ENCODE peak calls at places on chromosomes 16 and 17, in five cellular contexts. One of them, this sample, is unnamed.

GRCh38 chr17:22463110-22463850 is 771.0 kb downstream of the KCNJ18 start:
- DNase-seq in left cardiac atrium: no peak
- DNase-seq in activated T-cell treated with anti-CD3 and anti-CD28 coated beads for 1 hour: no peak
- DNase-seq in GM12865: no peak
- DNase-seq in GM23248: no peak
- DNase-seq in this sample: no peak

GRCh38 chr16:75860654-75861053 is 134.4 kb upstream of the CPHXL start:
- DNase-seq in left cardiac atrium: no peak
- DNase-seq in activated T-cell treated with anti-CD3 and anti-CD28 coated beads for 1 hour: no peak
- DNase-seq in GM12865: no peak
- DNase-seq in GM23248: no peak
- DNase-seq in this sample: peak

GRCh38 chr16:31879937-31880321 is 6.3 kb downstream of the ZNF267 start:
- DNase-seq in left cardiac atrium: no peak
- DNase-seq in activated T-cell treated with anti-CD3 and anti-CD28 coated beads for 1 hour: no peak
- DNase-seq in GM12865: no peak
- DNase-seq in GM23248: no peak
- DNase-seq in this sample: no peak

GRCh38 chr17:47869114-47869513 is 18.2 kb upstream of the SP6 start:
- DNase-seq in left cardiac atrium: no peak
- DNase-seq in activated T-cell treated with anti-CD3 and anti-CD28 coated beads for 1 hour: no peak
- DNase-seq in GM12865: no peak
- DNase-seq in GM23248: no peak
- DNase-seq in this sample: no peak

GRCh38 chr16:27404163-27404823 is 2.3 kb downstream of the IL21R start:
- DNase-seq in left cardiac atrium: no peak
- DNase-seq in activated T-cell treated with anti-CD3 and anti-CD28 coated beads for 1 hour: no peak
- DNase-seq in GM12865: peak
- DNase-seq in GM23248: no peak
- DNase-seq in this sample: no peak

GRCh38 chr16:72530434-72530833 is 358.5 kb upstream of the PMFBP1 start:
- DNase-seq in left cardiac atrium: no peak
- DNase-seq in activated T-cell treated with anti-CD3 and anti-CD28 coated beads for 1 hour: no peak
- DNase-seq in GM12865: peak
- DNase-seq in GM23248: peak
- DNase-seq in this sample: peak

GRCh38 chr16:84683691-84684591 is 15.9 kb upstream of the USP10 start:
- DNase-seq in left cardiac atrium: no peak
- DNase-seq in activated T-cell treated with anti-CD3 and anti-CD28 coated beads for 1 hour: no peak
- DNase-seq in GM12865: no peak
- DNase-seq in GM23248: no peak
- DNase-seq in this sample: no peak

GRCh38 chr16:26830716-26831115 is 236.0 kb upstream of the C16orf82 start:
- DNase-seq in left cardiac atrium: no peak
- DNase-seq in activated T-cell treated with anti-CD3 and anti-CD28 coated beads for 1 hour: no peak
- DNase-seq in GM12865: no peak
- DNase-seq in GM23248: no peak
- DNase-seq in this sample: peak

GRCh38 chr16:901715-902601 is 68.8 kb downstream of the LMF1 start:
- DNase-seq in left cardiac atrium: no peak
- DNase-seq in activated T-cell treated with anti-CD3 and anti-CD28 coated beads for 1 hour: no peak
- DNase-seq in GM12865: no peak
- DNase-seq in GM23248: no peak
- DNase-seq in this sample: no peak

GRCh38 chr17:39969375-39969774 is 6.6 kb downstream of the GSDMA start:
- DNase-seq in left cardiac atrium: no peak
- DNase-seq in activated T-cell treated with anti-CD3 and anti-CD28 coated beads for 1 hour: no peak
- DNase-seq in GM12865: no peak
- DNase-seq in GM23248: no peak
- DNase-seq in this sample: no peak

GRCh38 chr17:65532491-65532890 is 29.0 kb downstream of the AXIN2 start:
- DNase-seq in left cardiac atrium: no peak
- DNase-seq in activated T-cell treated with anti-CD3 and anti-CD28 coated beads for 1 hour: no peak
- DNase-seq in GM12865: no peak
- DNase-seq in GM23248: no peak
- DNase-seq in this sample: no peak

GRCh38 chr16:692356-693108 is 2.3 kb upstream of the WDR24 start:
- DNase-seq in left cardiac atrium: no peak
- DNase-seq in activated T-cell treated with anti-CD3 and anti-CD28 coated beads for 1 hour: no peak
- DNase-seq in GM12865: no peak
- DNase-seq in GM23248: no peak
- DNase-seq in this sample: no peak

GRCh38 chr16:2150418-2151187 is 2.2 kb downstream of the RAB26 start:
- DNase-seq in left cardiac atrium: no peak
- DNase-seq in activated T-cell treated with anti-CD3 and anti-CD28 coated beads for 1 hour: no peak
- DNase-seq in GM12865: peak
- DNase-seq in GM23248: no peak
- DNase-seq in this sample: peak